ENCODE peak calls at places on chromosomes 1 and 21, in six cellular contexts. J, N, G, O, I and H are unnamed samples. For H3K36me3 and H3K27me3, the result is how much of the 10 kb centered on the place peaks cover.

GRCh38 chr1:111415461-111415860 is 12.1 kb downstream of the OVGP1 start:
- DNase-seq in J (no peak), N (no peak), G (no peak), O (no peak), I (no peak), H (no peak)

GRCh38 chr1:65056866-65057265 is 90.5 kb upstream of the JAK1 start:
- DNase-seq in J (no peak), N (no peak), G (no peak), O (no peak), I (no peak), H (no peak)

GRCh38 chr1:163422738-163423404 is 101.1 kb downstream of the NUF2 start:
- DNase-seq in J (peak), N (no peak), G (no peak), O (no peak), I (no peak), H (no peak)

GRCh38 chr1:229693124-229693523 is 67.1 kb downstream of the URB2 start:
- DNase-seq in J (no peak), N (no peak), G (no peak), O (no peak), I (no peak), H (no peak)

GRCh38 chr1:86706018-86706417 is 1.6 kb downstream of the SH3GLB1 start:
- DNase-seq in J (no peak), N (no peak), G (no peak), O (no peak), I (no peak), H (no peak)

GRCh38 chr1:42214447-42214871 is 49.9 kb upstream of the GUCA2A start:
- DNase-seq in J (no peak), N (no peak), G (no peak), O (peak), I (peak), H (no peak)

GRCh38 chr21:26451014-26451740 is 121.9 kb downstream of the CYYR1 start:
- DNase-seq in J (no peak), N (no peak), G (no peak), O (no peak), I (no peak), H (no peak)

GRCh38 chr1:214475746-214476145 is 75.7 kb downstream of the PTPN14 start:
- DNase-seq in J (no peak), N (no peak), G (no peak), O (no peak), I (no peak), H (no peak)

GRCh38 chr1:25609921-25610320 is 6.7 kb upstream of the MAN1C1 start:
- DNase-seq in J (peak), N (no peak), G (no peak), O (no peak), I (no peak), H (peak)

GRCh38 chr21:17925900-17926299 is 106.7 kb upstream of the C21orf91 start:
- DNase-seq in J (peak), N (no peak), G (no peak), O (no peak), I (no peak), H (no peak)

GRCh38 chr1:82464362-82464931 is 663.7 kb downstream of the ADGRL2 start:
- DNase-seq in J (peak), N (no peak), G (peak), O (no peak), I (peak), H (no peak)

GRCh38 chr1:170210142-170210541 is 64.4 kb downstream of the NTMT2 start:
- DNase-seq in J (no peak), N (no peak), G (no peak), O (no peak), I (no peak), H (no peak)

GRCh38 chr1:117567435-117567834 is 38.4 kb upstream of the TENT5C start:
- DNase-seq in J (no peak), N (no peak), G (no peak), O (no peak), I (peak), H (peak)

GRCh38 chr1:207867136-207868081 is 43.5 kb downstream of the CD34 start:
- DNase-seq in J (no peak), N (peak), G (no peak), O (no peak), I (peak), H (peak)

GRCh38 chr1:65467536-65467935 is 47.1 kb downstream of the LEPR start:
- DNase-seq in J (peak), N (no peak), G (no peak), O (peak), I (no peak), H (peak)

GRCh38 chr1:240801445-240801844 is 189.5 kb upstream of the GREM2 start:
- DNase-seq in J (no peak), N (no peak), G (no peak), O (no peak), I (no peak), H (no peak)

GRCh38 chr21:41011968-41012367 is 156.0 kb upstream of the BACE2 start:
- DNase-seq in J (no peak), N (no peak), G (no peak), O (no peak), I (no peak), H (no peak)

GRCh38 chr1:240136402-240136801 is 44.7 kb downstream of the FMN2 start:
- DNase-seq in J (no peak), N (no peak), G (no peak), O (no peak), I (no peak), H (no peak)

GRCh38 chr1:51488372-51489050 is 30.6 kb downstream of the EPS15 start:
- DNase-seq in J (peak), N (no peak), G (no peak), O (no peak), I (no peak), H (no peak)

GRCh38 chr21:14771587-14771986 is 225.5 kb upstream of the SAMSN1 start:
- DNase-seq in J (no peak), N (no peak), G (no peak), O (no peak), I (no peak), H (no peak)

GRCh38 chr1:36172017-36172747 is 16.2 kb downstream of the MAP7D1 start:
- DNase-seq in J (no peak), N (no peak), G (no peak), O (no peak), I (no peak), H (no peak)

GRCh38 chr1:57218487-57219079 is 205.3 kb downstream of the DAB1 start:
- DNase-seq in J (peak), N (no peak), G (no peak), O (no peak), I (no peak), H (no peak)

GRCh38 chr1:15684468-15685283 is 556 bp downstream of the PLEKHM2 start:
- DNase-seq in J (peak), N (peak), G (no peak), O (no peak), I (no peak), H (peak)

GRCh38 chr1:53328490-53329182 is 766 bp upstream of the LRP8 start:
- DNase-seq in J (peak), N (peak), G (no peak), O (no peak), I (no peak), H (peak)
- H3K4me3 ChIP-seq in J (peak), N (peak), G (peak), O (peak), I (no peak), H (peak)

DNA sequence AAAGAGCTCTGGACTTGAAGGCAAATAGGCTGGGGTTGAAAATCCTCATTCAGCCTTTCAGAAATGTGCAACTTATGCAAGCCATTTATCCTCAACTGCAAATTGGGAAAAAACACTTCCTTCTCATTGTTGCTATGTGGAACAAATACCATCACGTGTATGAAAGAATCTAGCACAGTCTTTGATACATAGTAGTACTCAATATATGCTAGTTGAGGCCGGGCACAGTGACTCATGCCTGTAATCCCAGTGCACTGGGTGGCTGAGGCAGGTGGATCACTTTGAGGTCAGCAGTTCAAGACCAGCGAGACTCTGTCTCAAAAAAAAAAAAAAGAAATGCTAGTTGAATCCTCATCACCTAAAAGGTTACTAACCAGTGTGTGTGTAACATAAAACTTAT is 8.2 kb downstream of the PI4KB start:
- DNase-seq in J (no peak), N (no peak), G (no peak), O (no peak), I (no peak), H (no peak)
- H3K36me3 ChIP-seq in J (under half), N (half or more), G (under half), O (under half), I (under half), H (under half)

GRCh38 chr1:233959971-233960710 is 55.7 kb downstream of the SLC35F3 start:
- DNase-seq in J (no peak), N (no peak), G (no peak), O (no peak), I (no peak), H (no peak)

GRCh38 chr1:233962878-233963277 is 58.4 kb downstream of the SLC35F3 start:
- DNase-seq in J (no peak), N (no peak), G (no peak), O (no peak), I (no peak), H (no peak)

GRCh38 chr1:233951804-233952203 is 47.3 kb downstream of the SLC35F3 start:
- DNase-seq in J (no peak), N (no peak), G (no peak), O (no peak), I (no peak), H (no peak)

GRCh38 chr1:233959089-233959488 is 54.6 kb downstream of the SLC35F3 start:
- DNase-seq in J (no peak), N (no peak), G (no peak), O (no peak), I (no peak), H (no peak)

DNA sequence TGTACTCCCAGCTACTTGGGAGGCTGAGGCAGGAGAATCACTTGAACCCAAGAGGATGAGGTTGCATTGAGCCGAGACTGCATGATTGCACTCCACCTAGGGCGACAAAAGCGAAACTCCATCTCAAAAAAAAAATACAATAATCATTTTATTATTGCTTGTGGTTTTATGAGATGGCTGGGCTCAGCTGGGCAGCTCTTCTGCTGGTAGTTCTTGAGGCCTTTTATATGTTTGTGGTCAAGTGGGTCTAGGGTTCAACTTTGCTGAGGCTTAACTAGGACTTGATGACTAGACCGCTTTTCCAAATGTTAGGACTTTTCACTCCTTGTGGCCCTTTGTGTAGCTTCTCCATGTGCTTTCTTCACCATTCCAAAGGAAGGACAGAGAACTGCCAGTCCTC is 53.2 kb downstream of the SLC35F3 start:
- DNase-seq in J (no peak), N (no peak), G (no peak), O (no peak), I (no peak), H (no peak)
- H3K27me3 ChIP-seq in J (under half), N (under half), G (under half), O (under half), I (under half), H (under half)

GRCh38 chr1:27635410-27636142 is 591 bp upstream of the FGR start:
- DNase-seq in J (no peak), N (no peak), G (no peak), O (no peak), I (no peak), H (no peak)
- H3K4me3 ChIP-seq in J (peak), N (peak), G (peak), O (no peak), I (no peak), H (no peak)